ENCODE peak calls at places on chromosomes 11 and 22, in seven cellular contexts. C is CD4-positive, alpha-beta T cell; Q is heart right ventricle; J is stomach; D is GM23338; O is thyroid gland; V is hepatocyte. W is an unnamed sample.

GRCh38 chr11:78420796-78421209 is 3.2 kb upstream of the GAB2 start:
- DNase-seq in C (no peak), Q (peak; percentile 62), J (peak; percentile 42), D (no peak), O (peak; percentile 80), V (peak; percentile 47), W (peak; percentile 56)

GRCh38 chr11:58060535-58060934 is 29.8 kb downstream of the OR6Q1 start:
- DNase-seq in C (no peak), Q (no peak), J (no peak), D (no peak), O (no peak), V (no peak), W (no peak)

GRCh38 chr11:58829736-58830135 is 14.8 kb downstream of the GLYATL2 start:
- DNase-seq in C (no peak), Q (no peak), J (no peak), D (no peak), O (no peak), V (no peak), W (peak; percentile 90)

GRCh38 chr22:49767355-49768062 is 60.2 kb downstream of the BRD1 start:
- DNase-seq in C (no peak), Q (no peak), J (no peak), D (peak; percentile 82), O (no peak), V (peak; percentile 46), W (peak; percentile 64)

GRCh38 chr11:1573847-1574255 is 1.8 kb upstream of the DUSP8 start:
- DNase-seq in C (no peak), Q (no peak), J (peak; percentile 87), D (no peak), O (peak; percentile 78), V (no peak), W (no peak)

GRCh38 chr11:80163011-80163410 is 722.2 kb upstream of the TENM4 start:
- DNase-seq in C (no peak), Q (no peak), J (no peak), D (no peak), O (no peak), V (peak; percentile 70), W (peak; percentile 68)

GRCh38 chr11:46200537-46201281 is 76.8 kb upstream of the CREB3L1 start:
- DNase-seq in C (no peak), Q (no peak), J (no peak), D (no peak), O (no peak), V (no peak), W (peak; percentile 40)

GRCh38 chr11:95821640-95822039 is 31.3 kb downstream of the CEP57 start:
- DNase-seq in C (no peak), Q (no peak), J (no peak), D (no peak), O (no peak), V (no peak), W (peak; percentile 55)

GRCh38 chr11:28585007-28585406 is 476.8 kb downstream of the METTL15 start:
- DNase-seq in C (no peak), Q (no peak), J (no peak), D (no peak), O (no peak), V (no peak), W (peak; percentile 91)

GRCh38 chr11:123063396-123064267 is 1.7 kb upstream of the HSPA8 start:
- DNase-seq in C (peak; percentile 52), Q (peak; percentile 50), J (peak; percentile 50), D (peak; percentile 32), O (peak; percentile 52), V (peak; percentile 60), W (peak; percentile 54)

DNA sequence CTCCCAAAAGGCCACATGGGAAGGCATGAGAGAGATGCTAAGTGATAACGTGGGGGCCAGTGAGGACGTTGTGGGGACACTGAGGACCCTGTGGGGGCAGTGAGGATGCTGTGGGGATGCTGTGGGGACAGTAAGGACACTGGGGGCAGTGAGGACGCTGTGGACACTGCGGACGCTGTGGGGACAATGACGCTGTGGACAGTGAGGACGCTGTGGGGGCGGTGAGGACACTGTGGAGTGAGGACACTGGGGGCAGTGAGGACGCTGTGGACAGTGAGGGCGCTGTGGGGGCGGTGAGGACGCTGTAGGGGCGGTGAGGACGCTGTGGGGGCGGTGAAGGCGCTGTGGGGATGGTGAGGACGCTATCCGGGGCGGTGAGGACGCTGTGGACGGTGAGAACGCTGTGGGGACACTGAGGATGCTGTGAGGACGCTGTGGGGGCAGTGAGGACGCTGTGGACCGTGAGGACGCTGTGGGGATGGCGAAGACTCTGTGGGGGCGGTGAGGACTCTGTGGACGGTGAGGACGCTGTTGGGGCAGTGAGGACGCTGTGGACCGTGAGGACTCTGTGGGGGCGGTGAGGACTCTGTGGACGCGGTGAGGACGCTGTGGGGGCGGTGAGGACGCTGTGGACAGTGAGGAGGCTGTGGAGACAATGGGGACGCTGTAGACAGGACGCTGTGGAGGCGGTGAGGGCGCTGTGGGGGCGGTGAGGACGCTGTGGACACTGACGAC is 1.8 kb downstream of the GP1BB start:
- DNase-seq in C (no peak), Q (no peak), J (no peak), D (no peak), O (no peak), V (no peak), W (no peak)
- H3K27me3 ChIP-seq in C (peaks cover 37% of the 10 kb centered on the region), Q (peaks cover 47% of the 10 kb centered on the region), J (no peaks in the 10 kb centered on the region), D (peaks cover 74% of the 10 kb centered on the region), O (no peaks in the 10 kb centered on the region), V (peaks cover 64% of the 10 kb centered on the region), W (no peaks in the 10 kb centered on the region)

DNA sequence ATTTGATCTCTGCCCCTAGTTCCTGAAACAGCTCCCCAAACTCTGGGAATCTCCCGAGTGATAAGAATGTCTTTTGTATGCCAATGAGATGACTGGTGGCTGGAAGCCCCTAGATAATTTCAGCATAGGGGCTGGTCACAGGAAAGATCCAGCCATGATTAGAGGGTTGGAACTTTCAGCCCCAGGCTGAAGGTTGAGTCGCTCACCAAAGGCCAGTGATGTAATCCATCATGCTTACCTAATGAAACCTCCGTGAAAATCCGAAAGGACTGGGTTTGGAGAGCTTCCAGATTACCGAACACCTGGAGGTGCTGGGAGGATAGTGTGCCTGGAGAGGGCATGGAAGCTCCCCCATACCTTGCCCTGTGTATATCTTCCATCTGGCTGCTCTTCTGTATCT is 26.0 kb downstream of the LRRC32 start:
- DNase-seq in C (no peak), Q (no peak), J (no peak), D (no peak), O (no peak), V (no peak), W (peak; percentile 80)
- TF ChIP-seq CTCF in C (no peak), Q (no peak), J (no peak), D (no peak), O (no peak), V (no peak), W (no peak)

DNA sequence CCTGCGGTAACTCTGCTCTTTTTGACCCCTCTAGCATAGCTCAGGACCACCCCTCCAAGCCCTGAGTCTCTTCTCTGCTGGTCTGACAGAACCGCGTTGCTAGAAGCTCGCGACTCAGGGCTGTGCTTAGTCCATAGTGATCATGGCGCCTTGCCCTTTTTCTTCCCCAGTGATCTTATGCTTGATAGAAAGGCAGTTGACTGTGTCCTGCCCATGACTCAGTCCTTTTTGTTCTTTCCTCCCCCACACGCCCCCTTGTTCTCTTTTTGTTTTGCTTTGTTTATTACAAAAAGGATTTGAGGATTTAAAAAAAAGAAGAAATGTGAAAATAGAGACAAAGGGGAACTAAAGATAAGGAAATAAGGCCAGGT is 17.5 kb downstream of the IL17RA start:
- DNase-seq in C (no peak), Q (no peak), J (no peak), D (no peak), O (no peak), V (no peak), W (no peak)
- H3K27me3 ChIP-seq in C (no peaks in the 10 kb centered on the region), Q (no peaks in the 10 kb centered on the region), J (no peaks in the 10 kb centered on the region), D (no peaks in the 10 kb centered on the region), O (no peaks in the 10 kb centered on the region), V (no peaks in the 10 kb centered on the region), W (no peaks in the 10 kb centered on the region)

GRCh38 chr11:43574949-43575915 is 105.3 kb upstream of the HSD17B12 start:
- DNase-seq in C (no peak), Q (no peak), J (no peak), D (peak; percentile 60), O (no peak), V (peak; percentile 65), W (no peak)

GRCh38 chr11:43578346-43579170 is 102.0 kb upstream of the HSD17B12 start:
- DNase-seq in C (no peak), Q (no peak), J (no peak), D (peak; percentile 54), O (no peak), V (no peak), W (peak; percentile 61)

GRCh38 chr11:43575931-43576833 is 104.4 kb upstream of the HSD17B12 start:
- DNase-seq in C (no peak), Q (no peak), J (no peak), D (no peak), O (no peak), V (no peak), W (no peak)

GRCh38 chr11:43577566-43578264 is 102.8 kb upstream of the HSD17B12 start:
- DNase-seq in C (no peak), Q (no peak), J (no peak), D (no peak), O (no peak), V (no peak), W (no peak)

DNA sequence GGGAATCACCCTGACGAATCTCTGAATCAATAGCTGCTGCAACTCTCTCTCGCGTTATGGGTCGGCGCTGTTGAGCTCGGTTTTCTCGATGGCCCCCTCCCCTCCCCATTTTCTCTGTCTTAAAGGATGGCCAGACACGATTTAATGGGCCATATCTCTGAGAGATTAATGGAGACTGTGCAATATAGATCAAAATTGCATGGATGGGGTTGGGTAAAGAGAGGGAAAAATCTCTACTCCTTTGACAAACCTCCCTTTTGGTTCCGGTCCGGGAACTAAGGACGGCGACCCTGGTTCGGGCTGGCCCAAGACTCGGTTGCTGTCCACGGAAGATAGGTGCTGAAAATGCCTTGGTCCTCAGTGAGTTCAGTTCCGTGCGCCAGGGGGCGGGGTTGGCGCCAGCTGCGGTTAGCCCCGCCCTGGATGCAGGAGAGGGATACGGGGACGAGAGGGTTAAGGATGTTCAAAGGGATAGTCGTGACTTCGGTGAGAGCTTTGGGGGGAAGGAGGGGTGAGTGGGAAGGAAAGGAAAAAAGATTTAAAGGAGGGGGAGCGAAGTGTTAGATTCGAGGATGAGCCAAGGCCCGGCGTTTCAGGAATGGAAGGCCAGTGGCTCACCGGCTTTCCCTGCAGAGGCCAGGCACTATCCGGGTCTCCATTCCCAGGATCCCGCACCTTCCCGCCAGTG is 103.6 kb upstream of the HSD17B12 start:
- DNase-seq in C (no peak), Q (peak; percentile 63), J (peak; percentile 44), D (peak; percentile 97), O (peak; percentile 55), V (peak; percentile 73), W (peak; percentile 32)
- TF ChIP-seq CTCF in C (no peak), Q (no peak), J (no peak), D (peak; percentile 57), O (peak; percentile 23), V (peak; percentile 24), W (peak; percentile 46)